ENCODE peak calls at places on chromosomes 2 and 18, in five cellular contexts. J is HCT116; L is NCI-H82; T is T-cell; P is activated CD4-positive, alpha-beta T cell treated with anti-CD3 and anti-CD28 coated beads, Interleukin-2, amount 50 U/mL, for 48 hours. M is an unnamed sample.

GRCh38 chr2:68766378-68766845 is 31.8 kb downstream of the ARHGAP25 start:
- DNase-seq in P (peak), L (no peak), T (peak), J (no peak), M (peak)

GRCh38 chr2:230158468-230158867 is 61.3 kb downstream of the SP110 start:
- DNase-seq in L (no peak), J (no peak), T (no peak), P (no peak), M (no peak)

GRCh38 chr2:127650041-127650784 is 4.3 kb downstream of the GPR17 start:
- DNase-seq in L (no peak), P (no peak), T (no peak), J (no peak), M (no peak)

GRCh38 chr2:59806486-59806885 is 747.0 kb downstream of the BCL11A start:
- DNase-seq in L (peak), T (no peak), P (no peak), J (no peak), M (no peak)

GRCh38 chr18:56407631-56408030 is 230.8 kb downstream of the TXNL1 start:
- DNase-seq in L (peak), P (no peak), T (no peak), J (no peak), M (no peak)

GRCh38 chr2:75292826-75293225 is 93.5 kb upstream of the TACR1 start:
- DNase-seq in T (no peak), L (no peak), J (peak), P (no peak), M (peak)

GRCh38 chr2:218029366-218030360 is 26.9 kb upstream of the TNS1 start:
- DNase-seq in P (no peak), L (no peak), T (no peak), J (no peak), M (no peak)

GRCh38 chr2:11077411-11077810 is 77.9 kb upstream of the SLC66A3 start:
- DNase-seq in T (no peak), J (no peak), L (peak), P (no peak), M (no peak)

GRCh38 chr18:7104649-7105048 is 12.9 kb downstream of the LAMA1 start:
- DNase-seq in J (no peak), T (no peak), L (no peak), P (no peak), M (peak)

GRCh38 chr2:227477291-227477690 is 5.3 kb downstream of the AGFG1 start:
- DNase-seq in T (no peak), J (no peak), L (no peak), P (no peak), M (no peak)

GRCh38 chr2:240787521-240788472 is 32.2 kb downstream of the KIF1A start:
- DNase-seq in T (no peak), P (no peak), J (no peak), L (no peak), M (no peak)

GRCh38 chr2:233162770-233163169 is 88.7 kb upstream of the ATG16L1 start:
- DNase-seq in P (no peak), T (no peak), J (no peak), L (no peak), M (no peak)

GRCh38 chr18:65206551-65207260 is 544.1 kb upstream of the CDH7 start:
- DNase-seq in L (peak), J (no peak), P (no peak), T (no peak), M (no peak)

GRCh38 chr2:240202616-240203015 is 62.2 kb upstream of the OTOS start:
- DNase-seq in P (no peak), L (no peak), T (no peak), J (no peak), M (no peak)

GRCh38 chr2:24892928-24893327 is 27.1 kb downstream of the ADCY3 start:
- DNase-seq in L (no peak), T (no peak), J (no peak), P (no peak), M (no peak)

GRCh38 chr2:198499539-198499938 is 695.1 kb downstream of the PLCL1 start:
- DNase-seq in T (no peak), J (no peak), P (no peak), L (peak), M (peak)

GRCh38 chr2:201881382-201881720 is 75.0 kb downstream of the CDK15 start:
- DNase-seq in J (no peak), L (no peak), T (no peak), P (no peak), M (no peak)

GRCh38 chr2:120885311-120885710 is 149.6 kb downstream of the GLI2 start:
- DNase-seq in L (peak), P (no peak), J (no peak), T (no peak), M (no peak)

GRCh38 chr2:226660524-226660923 is 139.1 kb downstream of the IRS1 start:
- DNase-seq in L (peak), T (no peak), P (no peak), J (no peak), M (peak)

GRCh38 chr2:111702119-111702808 is 181.7 kb downstream of the ANAPC1 start:
- DNase-seq in L (peak), T (peak), J (peak), P (peak), M (peak)

GRCh38 chr2:45342-46130 is 769 bp downstream of the FAM110C start:
- DNase-seq in J (no peak), L (no peak), P (no peak), T (peak), M (no peak)

GRCh38 chr2:113281920-113282746 is 3.4 kb upstream of the PAX8 start:
- DNase-seq in P (no peak), T (no peak), J (no peak), L (no peak), M (peak)

GRCh38 chr18:25164837-25165791 is 186.9 kb downstream of the ZNF521 start:
- DNase-seq in L (no peak), P (no peak), J (no peak), T (no peak), M (peak)

GRCh38 chr2:61257446-61257845 is 95.5 kb downstream of the C2orf74 start:
- DNase-seq in L (no peak), P (no peak), T (no peak), J (no peak), M (no peak)

GRCh38 chr2:234491281-234491680 is 5.6 kb downstream of the ARL4C start:
- DNase-seq in T (no peak), L (no peak), J (no peak), P (no peak), M (peak)

GRCh38 chr2:156883828-156884615 is 373.5 kb upstream of the GALNT5 start:
- DNase-seq in J (no peak), T (no peak), L (no peak), P (no peak), M (peak)

GRCh38 chr2:204842731-204843490 is 297.6 kb downstream of the PARD3B start:
- DNase-seq in L (no peak), J (no peak), P (peak), T (no peak), M (peak)

GRCh38 chr2:235827585-235827992 is 333.7 kb downstream of the AGAP1 start:
- DNase-seq in L (no peak), J (peak), P (no peak), T (no peak), M (peak)

GRCh38 chr2:183186766-183187165 is 62.5 kb downstream of the NUP35 start:
- DNase-seq in P (no peak), L (no peak), T (no peak), J (no peak), M (no peak)

GRCh38 chr2:8264981-8265380 is 416.9 kb upstream of the ID2 start:
- DNase-seq in T (no peak), P (no peak), L (no peak), J (no peak), M (peak)

GRCh38 chr2:10668402-10669012 is 21.3 kb downstream of the NOL10 start:
- DNase-seq in J (peak), P (no peak), T (no peak), L (peak), M (peak)

GRCh38 chr2:119846021-119846420 is 86.3 kb downstream of the PTPN4 start:
- DNase-seq in J (no peak), L (peak), T (no peak), P (no peak), M (no peak)

GRCh38 chr2:207505728-207506127 is 24.0 kb upstream of the CREB1 start:
- DNase-seq in T (no peak), J (no peak), P (peak), L (no peak), M (peak)

GRCh38 chr2:161161074-161161577 is 898 bp downstream of the TANK start:
- DNase-seq in P (no peak), T (no peak), L (no peak), J (no peak), M (no peak)

GRCh38 chr2:85769987-85770362 is 16.2 kb downstream of the ATOH8 start:
- DNase-seq in L (peak), J (no peak), T (no peak), P (no peak), M (no peak)

GRCh38 chr2:15584767-15585469 is 6.8 kb upstream of the DDX1 start:
- DNase-seq in T (no peak), J (no peak), P (no peak), L (no peak), M (peak)

GRCh38 chr2:191857406-191857805 is 10.5 kb upstream of the CAVIN2 start:
- DNase-seq in L (no peak), J (no peak), P (no peak), T (no peak), M (peak)

GRCh38 chr2:193482557-193482956 is 1287.8 kb upstream of the TMEFF2 start:
- DNase-seq in L (no peak), T (no peak), J (no peak), P (no peak), M (no peak)

GRCh38 chr18:48878471-48878870 is 72.3 kb downstream of the SMAD7 start:
- DNase-seq in P (no peak), J (no peak), L (no peak), T (no peak), M (no peak)